ENCODE peak calls at places on chromosomes 3 and 15, in ten cellular contexts. B is transverse colon, C is stromal cell of bone marrow, U is LNCaP clone FGC, Q is ovary, K is left cardiac atrium, X is mucosa of descending colon, Y is osteocyte, I is thoracic aorta, S is GM04504. N is an unnamed sample.

GRCh38 chr3:100086401-100086800 is 27.9 kb downstream of the FILIP1L start:
- DNase-seq in B (no peak), C (no peak), U (no peak), Q (no peak), K (no peak), X (no peak), Y (no peak), I (no peak), S (no peak), N (no peak)

GRCh38 chr15:41698779-41699178 is 38.6 kb downstream of the MGA start:
- DNase-seq in B (no peak), C (peak), U (no peak), Q (no peak), K (no peak), X (no peak), Y (no peak), I (no peak), S (peak), N (peak)

GRCh38 chr3:195154793-195155535 is 116.0 kb downstream of the XXYLT1 start:
- DNase-seq in B (peak), C (peak), U (peak), Q (peak), K (peak), X (peak), Y (no peak), I (peak), S (peak), N (peak)

GRCh38 chr15:67822537-67823370 is 2.6 kb upstream of the SKOR1 start:
- DNase-seq in B (no peak), C (no peak), U (no peak), Q (no peak), K (no peak), X (peak), Y (no peak), I (no peak), S (no peak), N (no peak)

GRCh38 chr3:99696497-99696896 is 58.1 kb downstream of the COL8A1 start:
- DNase-seq in B (no peak), C (no peak), U (no peak), Q (no peak), K (no peak), X (no peak), Y (no peak), I (no peak), S (no peak), N (no peak)

GRCh38 chr3:39755100-39755499 is 54.3 kb upstream of the MYRIP start:
- DNase-seq in B (no peak), C (no peak), U (no peak), Q (no peak), K (no peak), X (no peak), Y (no peak), I (no peak), S (no peak), N (no peak)

GRCh38 chr3:160331127-160331937 is 67.7 kb downstream of the IFT80 start:
- DNase-seq in B (no peak), C (peak), U (no peak), Q (no peak), K (no peak), X (no peak), Y (no peak), I (no peak), S (peak), N (peak)

GRCh38 chr15:40080847-40081246 is 27.8 kb downstream of the BMF start:
- DNase-seq in B (no peak), C (no peak), U (no peak), Q (no peak), K (no peak), X (no peak), Y (no peak), I (no peak), S (no peak), N (no peak)

GRCh38 chr15:71538181-71538580 is 272.2 kb upstream of the NR2E3 start:
- DNase-seq in B (no peak), C (no peak), U (no peak), Q (no peak), K (no peak), X (no peak), Y (no peak), I (no peak), S (no peak), N (peak)

GRCh38 chr3:129502641-129503386 is 25.6 kb upstream of the RHO start:
- DNase-seq in B (no peak), C (no peak), U (no peak), Q (no peak), K (no peak), X (no peak), Y (no peak), I (no peak), S (no peak), N (no peak)

GRCh38 chr3:106401666-106402319 is 533.0 kb upstream of the CBLB start:
- DNase-seq in B (no peak), C (peak), U (peak), Q (no peak), K (no peak), X (no peak), Y (no peak), I (no peak), S (no peak), N (peak)

GRCh38 chr3:5021571-5022092 is 42.4 kb downstream of the BHLHE40 start:
- DNase-seq in B (no peak), C (peak), U (no peak), Q (no peak), K (no peak), X (no peak), Y (no peak), I (no peak), S (no peak), N (peak)

GRCh38 chr15:72778796-72779195 is 4.8 kb downstream of the ADPGK start:
- DNase-seq in B (no peak), C (no peak), U (no peak), Q (no peak), K (no peak), X (no peak), Y (no peak), I (no peak), S (no peak), N (no peak)